ENCODE peak calls at places on chromosomes 6 and 20, in five cellular contexts. F is OCI-LY7, Q is GM23338, H is neural progenitor cell, O is GM23248. D is an unnamed sample.

GRCh38 chr6:14328163-14328562 is 210.6 kb downstream of the CD83 start:
- DNase-seq in O (no peak), Q (no peak), H (no peak), F (no peak), D (no peak)

GRCh38 chr20:50666709-50667310 is 24.5 kb downstream of the RIPOR3 start:
- DNase-seq in O (no peak), F (no peak), Q (no peak), H (no peak), D (no peak)

GRCh38 chr6:82251942-82252341 is 4.4 kb upstream of the IBTK start:
- DNase-seq in Q (peak), O (peak), H (peak), F (peak), D (peak)

GRCh38 chr20:51385941-51386530 is 156.5 kb downstream of the NFATC2 start:
- DNase-seq in O (peak), H (peak), Q (peak), F (peak), D (peak)

GRCh38 chr6:70797625-70798024 is 129.9 kb downstream of the SMAP1 start:
- DNase-seq in Q (no peak), F (peak), H (no peak), O (no peak), D (no peak)

GRCh38 chr6:10510592-10511367 is 10.4 kb upstream of the GCNT2 start:
- DNase-seq in F (peak), O (peak), H (peak), Q (peak), D (peak)

GRCh38 chr20:57189713-57190112 is 76.7 kb downstream of the BMP7 start:
- DNase-seq in F (no peak), H (no peak), O (peak), Q (no peak), D (no peak)

GRCh38 chr6:16236648-16237199 is 1.7 kb upstream of the GMPR start:
- DNase-seq in Q (no peak), F (no peak), O (peak), H (no peak), D (no peak)

GRCh38 chr6:147201885-147202515 is 2.2 kb upstream of the STXBP5 start:
- DNase-seq in F (peak), O (peak), H (peak), Q (peak), D (peak)

GRCh38 chr20:11011653-11012052 is 337.9 kb upstream of the JAG1 start:
- DNase-seq in O (no peak), H (no peak), F (no peak), Q (no peak), D (no peak)

GRCh38 chr6:146265051-146265450 is 236.2 kb downstream of the GRM1 start:
- DNase-seq in O (peak), Q (no peak), F (no peak), H (no peak), D (no peak)

GRCh38 chr6:157790548-157791160 is 32.4 kb upstream of the SNX9 start:
- DNase-seq in O (peak), H (no peak), F (no peak), Q (no peak), D (no peak)

GRCh38 chr20:42483694-42484303 is 705.9 kb downstream of the PTPRT start:
- DNase-seq in Q (peak), F (peak), H (peak), O (no peak), D (peak)

GRCh38 chr6:38477680-38478260 is 162.0 kb downstream of the BTBD9 start:
- DNase-seq in F (no peak), Q (peak), H (peak), O (no peak), D (no peak)

GRCh38 chr6:107267634-107268033 is 152.3 kb upstream of the BEND3 start:
- DNase-seq in O (no peak), F (no peak), H (no peak), Q (no peak), D (no peak)

GRCh38 chr6:168083142-168083885 is 4.3 kb upstream of the FRMD1 start:
- DNase-seq in F (no peak), O (no peak), Q (no peak), H (no peak), D (no peak)

GRCh38 chr6:149212202-149212601 is 105.3 kb upstream of the TAB2 start:
- DNase-seq in Q (no peak), F (no peak), O (peak), H (no peak), D (no peak)

GRCh38 chr6:42100029-42100901 is 42.2 kb downstream of the C6orf132 start:
- DNase-seq in Q (no peak), O (peak), H (no peak), F (no peak), D (no peak)

GRCh38 chr6:143620461-143620860 is 57.3 kb upstream of the PHACTR2 start:
- DNase-seq in Q (no peak), H (no peak), O (peak), F (no peak), D (no peak)

GRCh38 chr6:83954371-83954770 is 79.2 kb upstream of the MRAP2 start:
- DNase-seq in O (no peak), F (no peak), Q (no peak), H (no peak), D (no peak)

GRCh38 chr6:26189905-26190304 is 102.7 kb downstream of the HFE start:
- DNase-seq in H (no peak), Q (no peak), F (no peak), O (no peak), D (no peak)

GRCh38 chr6:83708970-83709747 is at the start of gene SNAP91:
- DNase-seq in H (peak), O (no peak), Q (peak), F (no peak), D (peak)

GRCh38 chr6:90459225-90459758 is 127.6 kb downstream of the MAP3K7 start:
- DNase-seq in Q (no peak), H (no peak), O (no peak), F (peak), D (no peak)

GRCh38 chr6:153002613-153003293 is at the start of gene MTRF1L:
- DNase-seq in H (peak), F (peak), O (peak), Q (peak), D (peak)

GRCh38 chr6:20169786-20170185 is 42.5 kb downstream of the MBOAT1 start:
- DNase-seq in F (no peak), O (no peak), Q (no peak), H (no peak), D (no peak)

GRCh38 chr6:82179415-82179814 is 68.1 kb downstream of the IBTK start:
- DNase-seq in O (peak), Q (no peak), H (no peak), F (no peak), D (no peak)

GRCh38 chr20:38722708-38723068 is 1.6 kb upstream of the SLC32A1 start:
- DNase-seq in F (no peak), H (peak), Q (peak), O (no peak), D (peak)

GRCh38 chr20:32999603-33000250 is 4.5 kb downstream of the SUN5 start:
- DNase-seq in Q (no peak), F (no peak), H (no peak), O (peak), D (no peak)

GRCh38 chr6:125102901-125103300 is 50.7 kb upstream of the TPD52L1 start:
- DNase-seq in H (no peak), F (no peak), Q (no peak), O (peak), D (no peak)

GRCh38 chr20:7967199-7967844 is 27.1 kb upstream of the HAO1 start:
- DNase-seq in O (peak), F (no peak), Q (no peak), H (no peak), D (no peak)

GRCh38 chr6:42545226-42545773 is 18.5 kb upstream of the UBR2 start:
- DNase-seq in Q (no peak), F (no peak), O (no peak), H (no peak), D (no peak)

GRCh38 chr6:15798856-15799255 is 136.0 kb upstream of the DTNBP1 start:
- DNase-seq in F (no peak), H (no peak), Q (no peak), O (no peak), D (no peak)

GRCh38 chr6:166745801-166746668 is 119.0 kb upstream of the RPS6KA2 start:
- DNase-seq in Q (no peak), O (no peak), F (no peak), H (no peak), D (no peak)

GRCh38 chr6:26380256-26380655 is 2.7 kb upstream of the BTN2A2 start:
- DNase-seq in H (no peak), O (peak), F (no peak), Q (no peak), D (no peak)

DNA sequence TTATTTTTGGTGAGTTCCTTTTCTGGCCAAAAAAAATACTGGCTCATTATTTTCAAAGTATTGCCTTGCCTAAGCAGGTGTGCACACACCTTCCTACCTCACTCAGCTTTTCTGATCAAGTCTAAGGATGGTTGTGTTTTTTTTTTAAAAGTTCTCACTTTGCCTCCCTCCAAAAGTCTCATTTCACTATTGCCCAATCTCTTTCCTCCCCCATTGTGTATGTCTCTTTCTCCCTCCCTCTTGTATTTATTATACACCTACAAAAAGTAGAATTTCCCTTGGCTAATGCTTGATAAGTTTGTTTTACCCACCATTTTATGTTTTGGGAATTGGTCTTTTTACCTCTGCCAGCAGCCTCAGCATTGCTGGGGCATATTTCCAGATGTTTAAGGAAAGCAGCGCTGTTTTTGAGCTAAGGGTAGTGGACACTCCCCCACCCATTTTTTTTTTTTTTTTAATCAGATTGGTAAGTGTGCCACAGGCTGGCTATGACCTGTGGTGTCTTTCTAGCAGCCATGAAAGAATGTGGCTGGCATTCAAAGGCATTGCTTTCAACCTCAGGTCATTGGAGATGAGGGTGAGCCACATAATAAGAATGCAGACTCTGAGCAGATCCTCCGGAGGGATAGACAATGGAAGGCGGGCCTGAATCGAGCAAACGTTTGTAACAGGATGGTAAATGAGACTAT is 668.6 kb downstream of the UTRN start:
- DNase-seq in H (no peak), O (peak), F (no peak), Q (no peak), D (no peak)
- TF ChIP-seq EZH2phosphoT487 in H (no peak), O (no peak), F (no peak), Q (no peak), D (no peak)

GRCh38 chr6:136921936-136922679 is at the start of gene SLC35D3:
- DNase-seq in F (no peak), H (peak), Q (peak), O (peak), D (peak)
- TF ChIP-seq EZH2phosphoT487 in F (no peak), H (peak), Q (peak), O (peak), D (no peak)

GRCh38 chr6:30341728-30342127 is 3.2 kb upstream of the RPP21 start:
- DNase-seq in H (no peak), O (no peak), Q (no peak), F (no peak), D (no peak)

GRCh38 chr6:30341249-30341648 is 3.7 kb upstream of the RPP21 start:
- DNase-seq in H (no peak), Q (no peak), F (no peak), O (no peak), D (no peak)

GRCh38 chr6:30344868-30345671 is at the start of gene RPP21:
- DNase-seq in O (peak), H (peak), Q (peak), F (peak), D (peak)

GRCh38 chr6:30344191-30344867 is 627 bp upstream of the RPP21 start:
- DNase-seq in F (no peak), O (peak), H (no peak), Q (no peak), D (no peak)

DNA sequence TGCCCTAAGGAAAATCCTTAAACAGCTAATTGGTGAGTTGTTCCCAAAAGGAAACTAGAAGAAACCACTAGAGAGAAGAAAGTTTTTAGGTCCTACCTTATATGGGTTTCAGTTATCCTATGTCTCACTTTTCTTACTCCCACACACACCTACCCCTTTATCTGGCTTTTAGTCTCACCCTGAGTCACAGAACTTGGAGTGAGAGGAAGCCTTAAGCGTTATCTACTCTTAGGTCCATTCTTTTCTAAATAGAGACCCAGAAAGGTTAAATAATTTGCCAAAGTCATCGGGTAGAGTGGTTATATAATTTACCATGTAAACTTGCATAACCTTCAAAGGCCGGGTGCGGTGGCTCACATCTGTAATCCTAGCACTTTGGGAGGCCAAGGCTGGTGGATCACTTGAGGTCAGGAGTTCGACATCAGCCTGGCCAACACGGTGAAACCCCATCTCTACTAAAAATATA is 4.3 kb upstream of the RPP21 start:
- DNase-seq in F (no peak), H (no peak), Q (no peak), O (peak), D (no peak)
- TF ChIP-seq EZH2phosphoT487 in F (no peak), H (no peak), Q (no peak), O (no peak), D (no peak)

GRCh38 chr6:113578691-113579090 is 278.5 kb upstream of the MARCKS start:
- DNase-seq in H (no peak), F (no peak), Q (no peak), O (no peak), D (no peak)
- TF ChIP-seq EZH2phosphoT487 in H (no peak), F (no peak), Q (no peak), O (no peak), D (no peak)

GRCh38 chr20:31848088-31848999 is 2.9 kb upstream of the FOXS1 start:
- DNase-seq in H (no peak), Q (no peak), O (no peak), F (no peak), D (no peak)

GRCh38 chr20:31851240-31851955 is 6.0 kb upstream of the FOXS1 start:
- DNase-seq in F (no peak), Q (no peak), O (peak), H (no peak), D (no peak)

GRCh38 chr20:31845300-31845863 is at the start of gene FOXS1:
- DNase-seq in F (no peak), O (no peak), H (peak), Q (peak), D (no peak)

GRCh38 chr20:31846793-31847138 is 1.4 kb upstream of the FOXS1 start:
- DNase-seq in F (no peak), O (no peak), H (no peak), Q (no peak), D (no peak)

GRCh38 chr20:31849306-31849930 is 4.0 kb upstream of the FOXS1 start:
- DNase-seq in Q (peak), F (no peak), H (peak), O (no peak), D (peak)
- TF ChIP-seq EZH2phosphoT487 in Q (no peak), F (no peak), H (no peak), O (no peak), D (no peak)